ENCODE peak calls at places on chromosomes 2 and 18, in five cellular contexts. One of them, this sample, is unnamed.

GRCh38 chr2:101729521-101730190 is 32.1 kb downstream of the MAP4K4 start:
- DNase-seq in stimulated activated CD4-positive, alpha-beta T cell treated with anti-CD3 and anti-CD28 coated beads, Interleukin-4, amount 100 ng/mL, for 48 hours: no peak
- DNase-seq in coronary artery: no peak
- DNase-seq in GM12891: no peak
- DNase-seq in NCI-H526 treated with DMSO at 0.1 percent for 48 hours: no peak
- DNase-seq in this sample: no peak

GRCh38 chr2:112713585-112713925 is 7.3 kb upstream of the NT5DC4 start:
- DNase-seq in stimulated activated CD4-positive, alpha-beta T cell treated with anti-CD3 and anti-CD28 coated beads, Interleukin-4, amount 100 ng/mL, for 48 hours: no peak
- DNase-seq in coronary artery: no peak
- DNase-seq in GM12891: no peak
- DNase-seq in NCI-H526 treated with DMSO at 0.1 percent for 48 hours: no peak
- DNase-seq in this sample: no peak

GRCh38 chr2:46074501-46074900 is 222.7 kb upstream of the EPAS1 start:
- DNase-seq in stimulated activated CD4-positive, alpha-beta T cell treated with anti-CD3 and anti-CD28 coated beads, Interleukin-4, amount 100 ng/mL, for 48 hours: no peak
- DNase-seq in coronary artery: no peak
- DNase-seq in GM12891: no peak
- DNase-seq in NCI-H526 treated with DMSO at 0.1 percent for 48 hours: no peak
- DNase-seq in this sample: no peak

GRCh38 chr2:36650031-36650430 is 46.5 kb upstream of the VIT start:
- DNase-seq in stimulated activated CD4-positive, alpha-beta T cell treated with anti-CD3 and anti-CD28 coated beads, Interleukin-4, amount 100 ng/mL, for 48 hours: no peak
- DNase-seq in coronary artery: no peak
- DNase-seq in GM12891: no peak
- DNase-seq in NCI-H526 treated with DMSO at 0.1 percent for 48 hours: no peak
- DNase-seq in this sample: no peak

GRCh38 chr2:128505150-128505490 is 186.5 kb upstream of the HS6ST1 start:
- DNase-seq in stimulated activated CD4-positive, alpha-beta T cell treated with anti-CD3 and anti-CD28 coated beads, Interleukin-4, amount 100 ng/mL, for 48 hours: no peak
- DNase-seq in coronary artery: peak
- DNase-seq in GM12891: no peak
- DNase-seq in NCI-H526 treated with DMSO at 0.1 percent for 48 hours: no peak
- DNase-seq in this sample: no peak

GRCh38 chr18:62384610-62385097 is 59.5 kb downstream of the TNFRSF11A start:
- DNase-seq in stimulated activated CD4-positive, alpha-beta T cell treated with anti-CD3 and anti-CD28 coated beads, Interleukin-4, amount 100 ng/mL, for 48 hours: no peak
- DNase-seq in coronary artery: no peak
- DNase-seq in GM12891: no peak
- DNase-seq in NCI-H526 treated with DMSO at 0.1 percent for 48 hours: no peak
- DNase-seq in this sample: no peak

GRCh38 chr2:71148506-71149063 is 18.2 kb downstream of the MPHOSPH10 start:
- DNase-seq in stimulated activated CD4-positive, alpha-beta T cell treated with anti-CD3 and anti-CD28 coated beads, Interleukin-4, amount 100 ng/mL, for 48 hours: no peak
- DNase-seq in coronary artery: no peak
- DNase-seq in GM12891: no peak
- DNase-seq in NCI-H526 treated with DMSO at 0.1 percent for 48 hours: no peak
- DNase-seq in this sample: no peak

GRCh38 chr18:70289351-70290330 is 796 bp downstream of the SOCS6 start:
- DNase-seq in stimulated activated CD4-positive, alpha-beta T cell treated with anti-CD3 and anti-CD28 coated beads, Interleukin-4, amount 100 ng/mL, for 48 hours: no peak
- DNase-seq in coronary artery: no peak
- DNase-seq in GM12891: peak
- DNase-seq in NCI-H526 treated with DMSO at 0.1 percent for 48 hours: peak
- DNase-seq in this sample: no peak

GRCh38 chr2:127506502-127506901 is 19.8 kb downstream of the IWS1 start:
- DNase-seq in stimulated activated CD4-positive, alpha-beta T cell treated with anti-CD3 and anti-CD28 coated beads, Interleukin-4, amount 100 ng/mL, for 48 hours: no peak
- DNase-seq in coronary artery: no peak
- DNase-seq in GM12891: no peak
- DNase-seq in NCI-H526 treated with DMSO at 0.1 percent for 48 hours: no peak
- DNase-seq in this sample: no peak

GRCh38 chr2:886072-887022 is 64.3 kb upstream of the SNTG2 start:
- DNase-seq in stimulated activated CD4-positive, alpha-beta T cell treated with anti-CD3 and anti-CD28 coated beads, Interleukin-4, amount 100 ng/mL, for 48 hours: no peak
- DNase-seq in coronary artery: peak
- DNase-seq in GM12891: no peak
- DNase-seq in NCI-H526 treated with DMSO at 0.1 percent for 48 hours: no peak
- DNase-seq in this sample: no peak

GRCh38 chr2:65751422-65751821 is 319.0 kb upstream of the SPRED2 start:
- DNase-seq in stimulated activated CD4-positive, alpha-beta T cell treated with anti-CD3 and anti-CD28 coated beads, Interleukin-4, amount 100 ng/mL, for 48 hours: no peak
- DNase-seq in coronary artery: no peak
- DNase-seq in GM12891: no peak
- DNase-seq in NCI-H526 treated with DMSO at 0.1 percent for 48 hours: no peak
- DNase-seq in this sample: no peak

GRCh38 chr2:178718988-178719387 is 88.2 kb downstream of the TTN start:
- DNase-seq in stimulated activated CD4-positive, alpha-beta T cell treated with anti-CD3 and anti-CD28 coated beads, Interleukin-4, amount 100 ng/mL, for 48 hours: no peak
- DNase-seq in coronary artery: no peak
- DNase-seq in GM12891: no peak
- DNase-seq in NCI-H526 treated with DMSO at 0.1 percent for 48 hours: no peak
- DNase-seq in this sample: no peak

GRCh38 chr2:80510716-80511115 is 206.2 kb upstream of the LRRTM1 start:
- DNase-seq in stimulated activated CD4-positive, alpha-beta T cell treated with anti-CD3 and anti-CD28 coated beads, Interleukin-4, amount 100 ng/mL, for 48 hours: no peak
- DNase-seq in coronary artery: no peak
- DNase-seq in GM12891: no peak
- DNase-seq in NCI-H526 treated with DMSO at 0.1 percent for 48 hours: no peak
- DNase-seq in this sample: no peak

GRCh38 chr2:20551231-20551944 is 99.5 kb downstream of the HS1BP3 start:
- DNase-seq in stimulated activated CD4-positive, alpha-beta T cell treated with anti-CD3 and anti-CD28 coated beads, Interleukin-4, amount 100 ng/mL, for 48 hours: no peak
- DNase-seq in coronary artery: no peak
- DNase-seq in GM12891: no peak
- DNase-seq in NCI-H526 treated with DMSO at 0.1 percent for 48 hours: no peak
- DNase-seq in this sample: no peak

GRCh38 chr2:1929962-1930361 is 185.6 kb upstream of the PXDN start:
- DNase-seq in stimulated activated CD4-positive, alpha-beta T cell treated with anti-CD3 and anti-CD28 coated beads, Interleukin-4, amount 100 ng/mL, for 48 hours: no peak
- DNase-seq in coronary artery: peak
- DNase-seq in GM12891: no peak
- DNase-seq in NCI-H526 treated with DMSO at 0.1 percent for 48 hours: no peak
- DNase-seq in this sample: no peak

GRCh38 chr2:211437396-211437795 is 881.0 kb downstream of the CPS1 start:
- DNase-seq in stimulated activated CD4-positive, alpha-beta T cell treated with anti-CD3 and anti-CD28 coated beads, Interleukin-4, amount 100 ng/mL, for 48 hours: no peak
- DNase-seq in coronary artery: no peak
- DNase-seq in GM12891: no peak
- DNase-seq in NCI-H526 treated with DMSO at 0.1 percent for 48 hours: no peak
- DNase-seq in this sample: no peak

GRCh38 chr2:64262816-64263215 is 118.6 kb upstream of the PELI1 start:
- DNase-seq in stimulated activated CD4-positive, alpha-beta T cell treated with anti-CD3 and anti-CD28 coated beads, Interleukin-4, amount 100 ng/mL, for 48 hours: no peak
- DNase-seq in coronary artery: no peak
- DNase-seq in GM12891: no peak
- DNase-seq in NCI-H526 treated with DMSO at 0.1 percent for 48 hours: no peak
- DNase-seq in this sample: no peak

GRCh38 chr2:52537588-52537987 is 1230.0 kb upstream of the CHAC2 start:
- DNase-seq in stimulated activated CD4-positive, alpha-beta T cell treated with anti-CD3 and anti-CD28 coated beads, Interleukin-4, amount 100 ng/mL, for 48 hours: no peak
- DNase-seq in coronary artery: no peak
- DNase-seq in GM12891: no peak
- DNase-seq in NCI-H526 treated with DMSO at 0.1 percent for 48 hours: no peak
- DNase-seq in this sample: no peak

GRCh38 chr18:55073116-55073515 is 113.9 kb upstream of the CCDC68 start:
- DNase-seq in stimulated activated CD4-positive, alpha-beta T cell treated with anti-CD3 and anti-CD28 coated beads, Interleukin-4, amount 100 ng/mL, for 48 hours: no peak
- DNase-seq in coronary artery: no peak
- DNase-seq in GM12891: no peak
- DNase-seq in NCI-H526 treated with DMSO at 0.1 percent for 48 hours: no peak
- DNase-seq in this sample: no peak

GRCh38 chr2:201900362-201900761 is 94.0 kb downstream of the CDK15 start:
- DNase-seq in stimulated activated CD4-positive, alpha-beta T cell treated with anti-CD3 and anti-CD28 coated beads, Interleukin-4, amount 100 ng/mL, for 48 hours: no peak
- DNase-seq in coronary artery: no peak
- DNase-seq in GM12891: no peak
- DNase-seq in NCI-H526 treated with DMSO at 0.1 percent for 48 hours: no peak
- DNase-seq in this sample: no peak

GRCh38 chr2:43044093-43044614 is 182.3 kb downstream of the ZFP36L2 start:
- DNase-seq in stimulated activated CD4-positive, alpha-beta T cell treated with anti-CD3 and anti-CD28 coated beads, Interleukin-4, amount 100 ng/mL, for 48 hours: no peak
- DNase-seq in coronary artery: no peak
- DNase-seq in GM12891: no peak
- DNase-seq in NCI-H526 treated with DMSO at 0.1 percent for 48 hours: no peak
- DNase-seq in this sample: no peak

GRCh38 chr2:203678971-203679370 is 27.5 kb upstream of the CD28 start:
- DNase-seq in stimulated activated CD4-positive, alpha-beta T cell treated with anti-CD3 and anti-CD28 coated beads, Interleukin-4, amount 100 ng/mL, for 48 hours: no peak
- DNase-seq in coronary artery: no peak
- DNase-seq in GM12891: no peak
- DNase-seq in NCI-H526 treated with DMSO at 0.1 percent for 48 hours: no peak
- DNase-seq in this sample: no peak

GRCh38 chr2:237067985-237068576 is 17.6 kb upstream of the COPS8 start:
- DNase-seq in stimulated activated CD4-positive, alpha-beta T cell treated with anti-CD3 and anti-CD28 coated beads, Interleukin-4, amount 100 ng/mL, for 48 hours: no peak
- DNase-seq in coronary artery: no peak
- DNase-seq in GM12891: no peak
- DNase-seq in NCI-H526 treated with DMSO at 0.1 percent for 48 hours: no peak
- DNase-seq in this sample: no peak

GRCh38 chr2:172395503-172395902 is 31.9 kb upstream of the ITGA6 start:
- DNase-seq in stimulated activated CD4-positive, alpha-beta T cell treated with anti-CD3 and anti-CD28 coated beads, Interleukin-4, amount 100 ng/mL, for 48 hours: no peak
- DNase-seq in coronary artery: no peak
- DNase-seq in GM12891: no peak
- DNase-seq in NCI-H526 treated with DMSO at 0.1 percent for 48 hours: no peak
- DNase-seq in this sample: no peak

GRCh38 chr2:45651415-45652089 is at the start of gene PRKCE:
- DNase-seq in stimulated activated CD4-positive, alpha-beta T cell treated with anti-CD3 and anti-CD28 coated beads, Interleukin-4, amount 100 ng/mL, for 48 hours: peak
- DNase-seq in coronary artery: peak
- DNase-seq in GM12891: no peak
- DNase-seq in NCI-H526 treated with DMSO at 0.1 percent for 48 hours: no peak
- DNase-seq in this sample: peak

GRCh38 chr2:26011990-26012856 is 21.7 kb upstream of the RAB10 start:
- DNase-seq in stimulated activated CD4-positive, alpha-beta T cell treated with anti-CD3 and anti-CD28 coated beads, Interleukin-4, amount 100 ng/mL, for 48 hours: no peak
- DNase-seq in coronary artery: no peak
- DNase-seq in GM12891: no peak
- DNase-seq in NCI-H526 treated with DMSO at 0.1 percent for 48 hours: no peak
- DNase-seq in this sample: no peak

GRCh38 chr2:185780890-185781289 is 42.3 kb downstream of the FSIP2 start:
- DNase-seq in stimulated activated CD4-positive, alpha-beta T cell treated with anti-CD3 and anti-CD28 coated beads, Interleukin-4, amount 100 ng/mL, for 48 hours: no peak
- DNase-seq in coronary artery: no peak
- DNase-seq in GM12891: no peak
- DNase-seq in NCI-H526 treated with DMSO at 0.1 percent for 48 hours: no peak
- DNase-seq in this sample: no peak

GRCh38 chr2:197867630-197868029 is 63.2 kb downstream of the PLCL1 start:
- DNase-seq in stimulated activated CD4-positive, alpha-beta T cell treated with anti-CD3 and anti-CD28 coated beads, Interleukin-4, amount 100 ng/mL, for 48 hours: no peak
- DNase-seq in coronary artery: no peak
- DNase-seq in GM12891: no peak
- DNase-seq in NCI-H526 treated with DMSO at 0.1 percent for 48 hours: no peak
- DNase-seq in this sample: no peak

GRCh38 chr2:241559489-241560180 is 1.1 kb downstream of the BOK start:
- DNase-seq in stimulated activated CD4-positive, alpha-beta T cell treated with anti-CD3 and anti-CD28 coated beads, Interleukin-4, amount 100 ng/mL, for 48 hours: no peak
- DNase-seq in coronary artery: no peak
- DNase-seq in GM12891: no peak
- DNase-seq in NCI-H526 treated with DMSO at 0.1 percent for 48 hours: peak
- DNase-seq in this sample: no peak

GRCh38 chr2:188360485-188361263 is 69.0 kb downstream of the GULP1 start:
- DNase-seq in stimulated activated CD4-positive, alpha-beta T cell treated with anti-CD3 and anti-CD28 coated beads, Interleukin-4, amount 100 ng/mL, for 48 hours: no peak
- DNase-seq in coronary artery: no peak
- DNase-seq in GM12891: no peak
- DNase-seq in NCI-H526 treated with DMSO at 0.1 percent for 48 hours: no peak
- DNase-seq in this sample: no peak

GRCh38 chr2:81077396-81077795 is 772.8 kb upstream of the LRRTM1 start:
- DNase-seq in stimulated activated CD4-positive, alpha-beta T cell treated with anti-CD3 and anti-CD28 coated beads, Interleukin-4, amount 100 ng/mL, for 48 hours: no peak
- DNase-seq in coronary artery: no peak
- DNase-seq in GM12891: no peak
- DNase-seq in NCI-H526 treated with DMSO at 0.1 percent for 48 hours: no peak
- DNase-seq in this sample: no peak

GRCh38 chr2:72985891-72986683 is 68.8 kb downstream of the EMX1 start:
- DNase-seq in stimulated activated CD4-positive, alpha-beta T cell treated with anti-CD3 and anti-CD28 coated beads, Interleukin-4, amount 100 ng/mL, for 48 hours: no peak
- DNase-seq in coronary artery: no peak
- DNase-seq in GM12891: no peak
- DNase-seq in NCI-H526 treated with DMSO at 0.1 percent for 48 hours: no peak
- DNase-seq in this sample: no peak

GRCh38 chr2:81412681-81413080 is 1108.1 kb upstream of the LRRTM1 start:
- DNase-seq in stimulated activated CD4-positive, alpha-beta T cell treated with anti-CD3 and anti-CD28 coated beads, Interleukin-4, amount 100 ng/mL, for 48 hours: no peak
- DNase-seq in coronary artery: no peak
- DNase-seq in GM12891: no peak
- DNase-seq in NCI-H526 treated with DMSO at 0.1 percent for 48 hours: no peak
- DNase-seq in this sample: no peak

GRCh38 chr2:231476920-231477319 is 12.6 kb upstream of the NCL start:
- DNase-seq in stimulated activated CD4-positive, alpha-beta T cell treated with anti-CD3 and anti-CD28 coated beads, Interleukin-4, amount 100 ng/mL, for 48 hours: no peak
- DNase-seq in coronary artery: no peak
- DNase-seq in GM12891: no peak
- DNase-seq in NCI-H526 treated with DMSO at 0.1 percent for 48 hours: no peak
- DNase-seq in this sample: no peak

GRCh38 chr2:239598011-239598731 is 197.4 kb upstream of the HDAC4 start:
- DNase-seq in stimulated activated CD4-positive, alpha-beta T cell treated with anti-CD3 and anti-CD28 coated beads, Interleukin-4, amount 100 ng/mL, for 48 hours: no peak
- DNase-seq in coronary artery: peak
- DNase-seq in GM12891: no peak
- DNase-seq in NCI-H526 treated with DMSO at 0.1 percent for 48 hours: no peak
- DNase-seq in this sample: no peak

GRCh38 chr2:34663314-34663713 is 1064.2 kb upstream of the FAM98A start:
- DNase-seq in stimulated activated CD4-positive, alpha-beta T cell treated with anti-CD3 and anti-CD28 coated beads, Interleukin-4, amount 100 ng/mL, for 48 hours: no peak
- DNase-seq in coronary artery: no peak
- DNase-seq in GM12891: no peak
- DNase-seq in NCI-H526 treated with DMSO at 0.1 percent for 48 hours: no peak
- DNase-seq in this sample: no peak

GRCh38 chr2:232983669-232983991 is 29.4 kb downstream of the NGEF start:
- DNase-seq in stimulated activated CD4-positive, alpha-beta T cell treated with anti-CD3 and anti-CD28 coated beads, Interleukin-4, amount 100 ng/mL, for 48 hours: no peak
- DNase-seq in coronary artery: no peak
- DNase-seq in GM12891: no peak
- DNase-seq in NCI-H526 treated with DMSO at 0.1 percent for 48 hours: no peak
- DNase-seq in this sample: no peak

GRCh38 chr2:58448065-58448507 is 207.0 kb upstream of the FANCL start:
- DNase-seq in stimulated activated CD4-positive, alpha-beta T cell treated with anti-CD3 and anti-CD28 coated beads, Interleukin-4, amount 100 ng/mL, for 48 hours: peak
- DNase-seq in coronary artery: no peak
- DNase-seq in GM12891: no peak
- DNase-seq in NCI-H526 treated with DMSO at 0.1 percent for 48 hours: peak
- DNase-seq in this sample: peak

This sample was measured in stimulated activated effector memory CD8-positive, alpha-beta T cell treated with anti-CD3 and anti-CD28 coated beads, Interleukin-12 subunit alpha, Interleukin-12 subunit beta, amount 100 ng/mL, for 72 hours.